ENCODE peak calls at places on chromosomes 3 and 15, in four cellular contexts. One of them, this sample, is unnamed.

GRCh38 chr15:74420193-74420905 is 13.4 kb downstream of the SEMA7A start:
- DNase-seq in mucosa of descending colon: no peak
- DNase-seq in tibial artery: no peak
- DNase-seq in uterus: no peak
- DNase-seq in this sample: no peak

GRCh38 chr3:124858275-124858674 is 28.9 kb downstream of the ITGB5 start:
- DNase-seq in mucosa of descending colon: no peak
- DNase-seq in tibial artery: no peak
- DNase-seq in uterus: no peak
- DNase-seq in this sample: no peak

GRCh38 chr3:175679582-175679981 is 820.4 kb downstream of the NAALADL2 start:
- DNase-seq in mucosa of descending colon: no peak
- DNase-seq in tibial artery: no peak
- DNase-seq in uterus: no peak
- DNase-seq in this sample: no peak

GRCh38 chr15:62928996-62929350 is 113.6 kb upstream of the TPM1 start:
- DNase-seq in mucosa of descending colon: no peak
- DNase-seq in tibial artery: no peak
- DNase-seq in uterus: no peak
- DNase-seq in this sample: no peak

GRCh38 chr15:72217216-72217615 is 13.8 kb downstream of the PKM start:
- DNase-seq in mucosa of descending colon: no peak
- DNase-seq in tibial artery: no peak
- DNase-seq in uterus: no peak
- DNase-seq in this sample: no peak

GRCh38 chr15:63501256-63502089 is 2.9 kb upstream of the USP3 start:
- DNase-seq in mucosa of descending colon: peak
- DNase-seq in tibial artery: peak
- DNase-seq in uterus: peak
- DNase-seq in this sample: peak

GRCh38 chr3:12512534-12513101 is 28.3 kb downstream of the TSEN2 start:
- DNase-seq in mucosa of descending colon: no peak
- DNase-seq in tibial artery: no peak
- DNase-seq in uterus: no peak
- DNase-seq in this sample: no peak

GRCh38 chr3:135739755-135740154 is 225.8 kb upstream of the PPP2R3A start:
- DNase-seq in mucosa of descending colon: no peak
- DNase-seq in tibial artery: no peak
- DNase-seq in uterus: no peak
- DNase-seq in this sample: no peak

GRCh38 chr3:128550113-128550440 is 57.1 kb upstream of the GATA2 start:
- DNase-seq in mucosa of descending colon: no peak
- DNase-seq in tibial artery: no peak
- DNase-seq in uterus: no peak
- DNase-seq in this sample: no peak

GRCh38 chr15:53448215-53449001 is 311.1 kb downstream of the WDR72 start:
- DNase-seq in mucosa of descending colon: no peak
- DNase-seq in tibial artery: no peak
- DNase-seq in uterus: no peak
- DNase-seq in this sample: no peak

GRCh38 chr3:139302084-139302800 is 41.6 kb upstream of the MRPS22 start:
- DNase-seq in mucosa of descending colon: peak
- DNase-seq in tibial artery: no peak
- DNase-seq in uterus: peak
- DNase-seq in this sample: no peak

GRCh38 chr3:188345223-188345622 is 191.3 kb downstream of the LPP start:
- DNase-seq in mucosa of descending colon: no peak
- DNase-seq in tibial artery: no peak
- DNase-seq in uterus: no peak
- DNase-seq in this sample: no peak

GRCh38 chr15:65829150-65829764 is 37.2 kb upstream of the DENND4A start:
- DNase-seq in mucosa of descending colon: peak
- DNase-seq in tibial artery: no peak
- DNase-seq in uterus: no peak
- DNase-seq in this sample: no peak

GRCh38 chr3:22858486-22858885 is 344.6 kb upstream of the UBE2E2 start:
- DNase-seq in mucosa of descending colon: no peak
- DNase-seq in tibial artery: no peak
- DNase-seq in uterus: no peak
- DNase-seq in this sample: no peak

GRCh38 chr3:22859618-22860017 is 343.5 kb upstream of the UBE2E2 start:
- DNase-seq in mucosa of descending colon: no peak
- DNase-seq in tibial artery: no peak
- DNase-seq in uterus: no peak
- DNase-seq in this sample: no peak

GRCh38 chr3:22861426-22861825 is 341.7 kb upstream of the UBE2E2 start:
- DNase-seq in mucosa of descending colon: no peak
- DNase-seq in tibial artery: no peak
- DNase-seq in uterus: no peak
- DNase-seq in this sample: no peak

DNA sequence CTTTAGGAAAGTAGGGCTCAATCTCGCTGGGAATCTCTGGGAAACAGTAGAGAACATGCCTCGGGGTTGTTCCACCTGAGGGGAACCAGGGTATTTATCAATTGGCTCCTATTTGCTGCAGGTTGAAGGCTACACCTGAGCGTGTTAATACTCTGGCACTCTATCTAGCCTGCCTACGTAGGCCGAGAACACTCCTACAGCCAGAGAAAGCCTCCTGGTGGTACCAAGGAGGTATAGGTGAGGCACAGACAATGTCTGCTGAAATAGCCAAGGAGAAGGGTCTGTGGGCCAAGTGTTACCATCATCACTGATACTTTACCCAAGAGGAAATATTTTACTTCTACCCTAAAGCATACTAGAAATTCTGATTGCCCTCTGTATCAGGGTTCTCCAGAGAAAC is 341.0 kb upstream of the UBE2E2 start:
- DNase-seq in mucosa of descending colon: no peak
- DNase-seq in tibial artery: no peak
- DNase-seq in uterus: no peak
- DNase-seq in this sample: no peak
- TF ChIP-seq CTCF in mucosa of descending colon: no peak
- TF ChIP-seq CTCF in tibial artery: no peak
- TF ChIP-seq CTCF in uterus: no peak
- TF ChIP-seq CTCF in this sample: no peak

DNA sequence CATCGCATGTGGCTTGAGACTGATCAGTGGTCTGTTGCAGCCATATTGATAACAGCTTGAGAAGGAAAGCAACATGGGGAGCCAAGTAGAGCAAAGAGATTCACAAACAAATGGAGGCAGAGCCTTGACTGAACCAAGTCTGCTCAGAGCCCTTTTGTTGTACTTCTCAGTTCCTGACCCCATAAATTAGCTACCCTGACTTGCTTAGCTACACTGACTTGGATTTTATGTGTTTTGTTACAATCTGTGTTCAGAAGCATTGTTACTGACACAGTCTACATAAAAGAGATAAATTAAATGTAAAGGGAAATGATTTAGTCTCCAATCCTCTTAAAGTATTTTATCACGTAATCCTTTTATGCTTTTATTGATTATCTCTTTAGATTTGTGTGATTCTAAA is 1178.6 kb downstream of the ROBO1 start:
- DNase-seq in mucosa of descending colon: no peak
- DNase-seq in tibial artery: no peak
- DNase-seq in uterus: no peak
- DNase-seq in this sample: no peak
- TF ChIP-seq CTCF in mucosa of descending colon: no peak
- TF ChIP-seq CTCF in tibial artery: no peak
- TF ChIP-seq CTCF in uterus: no peak
- TF ChIP-seq CTCF in this sample: no peak

DNA sequence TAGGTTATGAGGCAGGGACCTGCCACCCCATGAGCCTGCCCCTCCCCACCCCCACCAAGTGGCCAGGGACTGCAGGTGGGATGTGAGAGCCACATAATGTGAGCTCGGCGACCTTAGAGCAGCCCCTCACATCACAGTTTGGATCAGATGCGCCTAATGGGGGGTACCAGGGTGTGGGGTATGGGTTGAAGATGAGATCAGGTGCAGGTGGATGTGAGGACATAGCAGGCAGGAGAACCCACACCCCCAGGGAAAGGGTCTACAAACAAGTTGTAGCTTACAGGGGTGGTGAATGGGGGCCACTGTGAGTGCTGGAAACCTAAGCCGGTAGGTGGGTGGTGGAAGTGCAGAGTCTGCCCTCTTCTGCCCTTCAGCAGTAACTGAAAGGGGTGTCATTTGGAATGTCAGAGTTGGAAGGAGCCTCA is 94.0 kb downstream of the CORO2B start:
- DNase-seq in mucosa of descending colon: no peak
- DNase-seq in tibial artery: peak
- DNase-seq in uterus: no peak
- DNase-seq in this sample: peak
- TF ChIP-seq CTCF in mucosa of descending colon: no peak
- TF ChIP-seq CTCF in tibial artery: no peak
- TF ChIP-seq CTCF in uterus: peak
- TF ChIP-seq CTCF in this sample: no peak

GRCh38 chr3:157948605-157949383 is 157.4 kb downstream of the SHOX2 start:
- DNase-seq in mucosa of descending colon: no peak
- DNase-seq in tibial artery: no peak
- DNase-seq in uterus: no peak
- DNase-seq in this sample: no peak
- TF ChIP-seq CTCF in mucosa of descending colon: no peak
- TF ChIP-seq CTCF in tibial artery: no peak
- TF ChIP-seq CTCF in uterus: no peak
- TF ChIP-seq CTCF in this sample: no peak

DNA sequence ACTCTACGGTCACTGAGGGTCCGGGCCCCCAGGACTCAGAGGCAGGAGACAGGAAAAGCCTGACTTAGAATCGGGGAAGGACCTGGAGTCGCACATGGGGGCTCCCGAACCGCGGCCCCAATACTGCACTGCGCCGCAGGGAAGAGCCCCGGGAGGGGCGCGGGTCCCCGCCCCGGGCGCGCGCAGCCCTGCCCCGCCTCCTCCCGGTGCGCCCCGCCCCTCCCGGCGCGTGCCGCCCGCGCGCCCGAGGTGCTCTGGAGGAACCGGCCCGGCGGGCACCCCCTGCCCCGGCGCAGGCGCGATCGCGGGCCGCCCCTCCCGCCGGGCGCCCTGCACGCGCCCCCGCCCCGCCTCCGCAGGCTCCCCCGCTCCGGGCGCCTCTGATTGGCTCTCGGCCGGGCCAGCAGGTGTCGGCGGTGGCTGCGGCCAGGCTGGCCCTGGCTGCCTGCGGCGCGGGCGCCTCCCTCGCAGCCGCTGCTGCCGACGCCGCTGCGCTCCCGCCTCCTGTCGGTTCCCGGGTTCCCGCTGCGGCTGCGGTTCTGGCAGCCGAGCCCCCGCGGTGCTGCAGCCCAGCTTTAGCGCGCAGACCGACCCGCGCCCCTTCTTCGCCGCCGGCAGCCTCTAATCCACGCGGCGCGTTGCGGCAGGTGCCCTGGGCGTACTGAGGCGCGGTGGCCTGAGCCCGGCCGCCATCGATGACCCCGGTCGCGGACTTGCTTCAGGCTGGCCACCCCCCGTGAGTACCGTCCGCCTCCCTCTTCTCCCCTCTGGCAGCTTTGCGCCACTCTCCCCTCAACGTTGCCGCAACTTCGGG is at the start of gene MYRIP:
- DNase-seq in mucosa of descending colon: peak
- DNase-seq in tibial artery: peak
- DNase-seq in uterus: peak
- DNase-seq in this sample: peak
- TF ChIP-seq CTCF in mucosa of descending colon: no peak
- TF ChIP-seq CTCF in tibial artery: peak
- TF ChIP-seq CTCF in uterus: no peak
- TF ChIP-seq CTCF in this sample: no peak

GRCh38 chr3:25566358-25566920 is 98.3 kb downstream of the TOP2B start:
- DNase-seq in mucosa of descending colon: no peak
- DNase-seq in tibial artery: no peak
- DNase-seq in uterus: no peak
- DNase-seq in this sample: no peak
- TF ChIP-seq CTCF in mucosa of descending colon: no peak
- TF ChIP-seq CTCF in tibial artery: no peak
- TF ChIP-seq CTCF in uterus: no peak
- TF ChIP-seq CTCF in this sample: no peak

This sample was measured in kidney.